ENCODE peak calls at places on chromosomes 12 and 14, in four cellular contexts. Y is neuronal stem cell, L is H1, C is IMR-90. J is an unnamed sample.

GRCh38 chr14:73887116-73887490 is 444 bp downstream of the ZNF410 start:
- DNase-seq in C (peak; percentile 27), L (no peak), Y (no peak), J (no peak)

GRCh38 chr12:115648463-115648862 is 629.0 kb downstream of the MED13L start:
- DNase-seq in L (no peak), C (no peak), Y (no peak), J (no peak)

GRCh38 chr12:115886666-115887065 is 390.8 kb downstream of the MED13L start:
- DNase-seq in C (no peak), L (no peak), Y (no peak), J (no peak)

GRCh38 chr12:26338574-26339572 is 143.5 kb downstream of the SSPN start:
- DNase-seq in Y (no peak), C (peak; percentile 78), L (no peak), J (no peak)

GRCh38 chr12:28882444-28882843 is 266.6 kb upstream of the FAR2 start:
- DNase-seq in L (no peak), Y (no peak), C (peak; percentile 67), J (no peak)

GRCh38 chr14:64502476-64503183 is 1.0 kb downstream of the ZBTB25 start:
- DNase-seq in Y (no peak), L (no peak), C (peak; percentile 16), J (no peak)

GRCh38 chr12:18363321-18363720 is 102.0 kb downstream of the PIK3C2G start:
- DNase-seq in Y (no peak), L (no peak), C (no peak), J (no peak)

GRCh38 chr14:102187044-102187443 is 47.3 kb downstream of the WDR20 start:
- DNase-seq in C (peak; percentile 87), L (no peak), Y (no peak), J (no peak)

GRCh38 chr12:67426067-67426466 is 156.9 kb downstream of the CAND1 start:
- DNase-seq in C (peak; percentile 80), L (no peak), Y (no peak), J (no peak)

GRCh38 chr14:61434315-61434714 is 112.9 kb downstream of the PRKCH start:
- DNase-seq in L (no peak), C (peak; percentile 15), Y (no peak), J (no peak)

GRCh38 chr12:115956236-115956635 is 321.3 kb downstream of the MED13L start:
- DNase-seq in L (no peak), C (no peak), Y (no peak), J (no peak)

GRCh38 chr12:25526778-25527177 is 26.3 kb downstream of the LMNTD1 start:
- DNase-seq in C (peak; percentile 33), Y (no peak), L (no peak), J (no peak)

GRCh38 chr12:96719671-96720362 is 187.2 kb upstream of the NEDD1 start:
- DNase-seq in Y (no peak), C (peak; percentile 40), L (no peak), J (no peak)

GRCh38 chr12:114193474-114193873 is 212.5 kb downstream of the TBX5 start:
- DNase-seq in Y (no peak), L (no peak), C (no peak), J (no peak)

GRCh38 chr12:130127527-130127908 is 34.7 kb upstream of the FZD10 start:
- DNase-seq in L (no peak), C (no peak), Y (no peak), J (no peak)

GRCh38 chr12:23337213-23337612 is 612.3 kb downstream of the SOX5 start:
- DNase-seq in L (no peak), C (no peak), Y (no peak), J (no peak)

GRCh38 chr12:60259241-60259640 is 663.4 kb downstream of the SLC16A7 start:
- DNase-seq in Y (no peak), L (no peak), C (no peak), J (no peak)

GRCh38 chr12:227923-228845 is 14.2 kb upstream of the SLC6A12 start:
- DNase-seq in C (no peak), L (peak; percentile 16), Y (no peak), J (peak; percentile 20)

GRCh38 chr14:51208982-51209381 is 31.1 kb upstream of the TMX1 start:
- DNase-seq in C (no peak), Y (no peak), L (no peak), J (no peak)

GRCh38 chr12:18430425-18431048 is 169.2 kb downstream of the PIK3C2G start:
- DNase-seq in C (peak; percentile 71), Y (peak; percentile 56), L (peak; percentile 63), J (peak; percentile 59)

GRCh38 chr14:79253576-79253975 is 957.7 kb downstream of the DIO2 start:
- DNase-seq in L (no peak), Y (no peak), C (no peak), J (no peak)

GRCh38 chr14:101315802-101316296 is 245.4 kb upstream of the DIO3 start:
- DNase-seq in C (no peak), L (peak; percentile 27), Y (no peak), J (no peak)

GRCh38 chr12:127272864-127273263 is 994.1 kb upstream of the TMEM132C start:
- DNase-seq in L (no peak), Y (no peak), C (peak; percentile 90), J (no peak)

GRCh38 chr14:103594265-103594664 is 31.5 kb downstream of the COA8 start:
- DNase-seq in Y (peak; percentile 71), C (peak; percentile 74), L (no peak), J (peak; percentile 48)

GRCh38 chr14:75702606-75703261 is 41.7 kb downstream of the TTLL5 start:
- DNase-seq in Y (peak; percentile 29), C (peak; percentile 18), L (no peak), J (no peak)
- H2BK5ac ChIP-seq in Y (no peak overlapping the region), C (no peak overlapping the region), L (no peak overlapping the region), J (no peak overlapping the region)

DNA sequence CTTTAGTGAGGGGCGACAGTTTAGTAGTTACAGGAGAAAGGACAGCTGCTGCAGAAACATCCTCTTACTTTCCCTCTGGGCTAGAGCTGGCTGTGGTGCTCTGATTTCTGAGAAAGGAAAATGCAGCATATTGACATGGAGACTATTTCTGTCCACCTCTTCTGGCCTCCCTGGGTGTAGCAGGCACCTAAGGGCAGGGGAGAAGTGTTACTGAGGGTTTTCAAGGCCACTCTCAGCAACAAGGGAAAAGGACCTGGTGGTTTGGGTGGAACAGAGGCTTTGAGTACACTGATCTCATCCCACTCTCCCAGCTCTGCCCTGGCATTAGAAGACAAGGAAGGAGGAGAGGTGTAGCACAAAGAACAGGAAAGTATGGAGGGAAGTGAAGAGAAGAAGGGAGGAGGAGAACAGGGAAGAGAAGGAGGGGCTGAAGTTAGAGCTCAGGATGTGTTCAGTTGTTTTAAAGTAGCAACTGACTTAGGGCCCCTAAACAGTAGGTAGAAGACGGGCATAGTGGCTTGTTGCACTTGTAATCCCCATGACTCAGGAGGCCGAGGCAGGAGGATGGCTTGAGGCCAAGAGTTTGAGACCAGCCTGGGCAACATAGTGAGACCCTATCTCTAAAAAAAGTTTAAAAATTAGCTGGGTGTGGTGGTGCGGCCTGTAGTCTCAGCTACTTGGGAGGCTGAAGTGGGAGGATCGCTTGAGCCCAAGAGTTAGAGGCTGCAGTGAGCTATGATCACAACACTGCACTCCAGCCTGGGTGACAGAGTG is 40.2 kb upstream of the CTDSP2 start:
- DNase-seq in C (no peak), Y (no peak), L (no peak), J (no peak)
- H4K91ac ChIP-seq in C (peak overlapping the region; percentile 58), Y (no peak overlapping the region), L (no peak overlapping the region), J (no peak overlapping the region)

DNA sequence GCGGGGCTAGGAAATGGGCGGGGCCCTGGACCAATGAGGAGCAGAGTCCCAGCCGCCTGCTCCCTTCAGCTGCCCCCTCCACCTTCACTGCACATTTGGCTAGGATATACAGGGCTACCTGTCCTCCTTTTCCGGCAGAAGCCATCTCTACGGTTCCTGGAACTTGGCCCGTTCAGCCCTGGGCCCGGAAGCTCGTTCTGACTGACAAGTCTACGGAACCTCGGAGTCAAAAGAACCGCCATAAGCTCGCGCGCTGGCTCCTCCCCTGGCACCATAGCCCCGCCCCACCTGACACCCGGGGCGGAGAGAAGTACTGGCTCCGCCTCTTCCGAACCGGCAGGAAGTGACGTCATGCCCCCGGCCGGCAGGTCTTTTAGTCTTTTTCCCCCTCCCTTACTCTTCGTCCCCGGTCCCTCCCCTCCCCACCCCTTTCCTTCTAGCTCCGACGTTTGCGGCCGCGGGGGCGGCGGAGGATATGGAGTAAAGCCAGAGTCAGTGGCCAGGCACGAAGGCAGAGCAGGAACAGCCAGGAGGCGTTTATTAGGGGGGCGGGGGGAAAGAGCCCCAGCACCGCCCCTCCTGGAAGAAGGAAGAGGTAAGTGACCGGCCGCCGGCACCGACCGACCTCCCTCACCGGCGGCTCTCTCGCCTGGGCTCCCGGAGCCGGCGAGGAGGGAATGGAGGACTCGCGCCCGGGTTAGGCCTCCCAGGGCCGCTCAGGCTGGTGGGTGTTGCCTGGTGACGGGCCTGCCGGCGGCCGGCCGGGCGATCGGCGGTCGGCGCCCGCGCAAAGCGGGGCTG is at the start of the genes DEPDC4 and SCYL2:
- DNase-seq in L (peak; percentile 99), Y (peak; percentile 95), C (peak; percentile 98), J (peak; percentile 96)
- H2BK5ac ChIP-seq in L (peak within 1 kb of the TSS; percentile 95), Y (peak within 1 kb of the TSS; percentile 90), C (peak within 1 kb of the TSS; percentile 56), J (no peak within 1 kb of the TSS)

DNA sequence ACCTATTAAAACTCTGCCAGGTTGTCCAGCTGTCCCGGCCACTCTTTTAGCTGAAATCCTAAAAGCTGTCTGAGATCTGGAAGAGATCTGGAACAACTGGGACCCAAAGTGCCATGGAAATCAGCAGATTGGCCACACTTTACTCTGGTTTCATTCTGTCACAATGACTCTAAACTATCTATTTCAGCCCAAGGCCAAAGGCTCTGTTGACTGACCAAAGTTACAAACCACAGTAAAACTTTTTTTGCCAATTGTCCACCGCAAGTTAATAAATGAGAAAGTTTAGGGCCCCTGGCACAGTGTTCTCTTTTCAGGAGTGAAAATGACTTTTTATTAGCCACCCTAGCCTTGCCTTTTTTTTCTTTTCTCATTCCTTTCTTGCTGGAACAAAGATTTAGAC is 113.4 kb upstream of the CPM start:
- DNase-seq in C (no peak), L (no peak), Y (no peak), J (no peak)
- H4K91ac ChIP-seq in C (no peak overlapping the region), L (no peak overlapping the region), Y (no peak overlapping the region), J (no peak overlapping the region)

GRCh38 chr12:31745242-31745641 is 16.4 kb upstream of the AMN1 start:
- DNase-seq in C (no peak), L (no peak), Y (no peak), J (no peak)

GRCh38 chr12:31752450-31752849 is 23.6 kb upstream of the AMN1 start:
- DNase-seq in C (no peak), Y (no peak), L (no peak), J (no peak)

GRCh38 chr12:31750747-31751039 is 21.9 kb upstream of the AMN1 start:
- DNase-seq in Y (no peak), C (no peak), L (no peak), J (no peak)

DNA sequence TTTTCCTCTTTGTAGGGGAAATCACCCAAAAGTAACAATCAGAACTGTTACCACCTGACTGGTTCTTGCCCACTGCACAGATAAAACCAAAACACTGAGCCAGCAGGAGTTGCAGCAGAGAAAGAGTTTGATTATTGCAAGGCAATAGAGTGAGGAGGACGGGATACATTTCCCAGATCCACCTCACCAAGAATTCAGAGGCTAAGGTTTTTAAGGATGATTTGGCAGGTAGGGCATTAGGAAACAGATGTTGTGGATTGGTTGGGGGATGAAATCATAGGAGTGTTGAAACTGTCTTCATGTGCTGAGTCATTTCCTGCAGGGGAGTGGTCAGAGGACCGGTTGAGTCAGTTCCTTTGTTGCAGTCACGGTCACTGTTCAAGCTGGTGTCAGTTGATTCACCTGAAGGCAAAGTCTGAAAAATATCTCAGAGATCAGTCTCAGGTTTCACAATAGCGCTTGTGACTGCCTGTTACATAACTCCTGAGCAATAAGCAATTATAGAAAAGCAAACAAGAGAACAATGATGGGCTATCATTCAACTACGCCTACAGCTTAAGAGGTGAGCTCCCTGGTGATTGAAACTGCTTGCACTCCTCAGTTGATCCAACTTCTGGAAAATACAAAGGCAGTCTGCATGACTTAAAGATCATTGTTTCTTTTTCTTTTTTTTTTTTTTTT is 20.3 kb upstream of the AMN1 start:
- DNase-seq in L (no peak), C (peak; percentile 98), Y (no peak), J (peak; percentile 95)
- H2BK5ac ChIP-seq in L (peak overlapping the region; percentile 89), C (peak overlapping the region; percentile 80), Y (no peak overlapping the region), J (no peak overlapping the region)

J was measured in H9.